ENCODE peak calls at places on chromosomes 5 and 9, in four cellular contexts. Q, E, D and K are unnamed samples. For H3K36me3, the result is how much of the 10 kb centered on the place peaks cover.

GRCh38 chr9:15469862-15470261 is 40.9 kb downstream of the PSIP1 start:
- DNase-seq in Q (no peak), E (no peak), D (no peak), K (no peak)

GRCh38 chr9:135320943-135321342 is 158.6 kb upstream of the PPP1R26 start:
- DNase-seq in Q (no peak), E (no peak), D (no peak), K (no peak)

GRCh38 chr9:92807757-92808725 is 43.4 kb upstream of the BICD2 start:
- DNase-seq in Q (no peak), E (no peak), D (no peak), K (no peak)

GRCh38 chr5:123752576-123752975 is 240.6 kb downstream of the CSNK1G3 start:
- DNase-seq in Q (no peak), E (no peak), D (peak), K (no peak)

GRCh38 chr5:80117446-80117845 is 82.3 kb downstream of the THBS4 start:
- DNase-seq in Q (no peak), E (no peak), D (no peak), K (no peak)

GRCh38 chr5:36017004-36017403 is 25.8 kb upstream of the UGT3A1 start:
- DNase-seq in Q (no peak), E (no peak), D (no peak), K (no peak)

GRCh38 chr5:172444110-172444510 is 10.2 kb downstream of the SH3PXD2B start:
- DNase-seq in Q (no peak), E (no peak), D (peak), K (no peak)

GRCh38 chr5:73764586-73764985 is 138.6 kb downstream of the ARHGEF28 start:
- DNase-seq in Q (no peak), E (no peak), D (peak), K (no peak)

GRCh38 chr5:98570010-98570409 is 203.5 kb upstream of the RGMB start:
- DNase-seq in Q (no peak), E (no peak), D (no peak), K (no peak)

DNA sequence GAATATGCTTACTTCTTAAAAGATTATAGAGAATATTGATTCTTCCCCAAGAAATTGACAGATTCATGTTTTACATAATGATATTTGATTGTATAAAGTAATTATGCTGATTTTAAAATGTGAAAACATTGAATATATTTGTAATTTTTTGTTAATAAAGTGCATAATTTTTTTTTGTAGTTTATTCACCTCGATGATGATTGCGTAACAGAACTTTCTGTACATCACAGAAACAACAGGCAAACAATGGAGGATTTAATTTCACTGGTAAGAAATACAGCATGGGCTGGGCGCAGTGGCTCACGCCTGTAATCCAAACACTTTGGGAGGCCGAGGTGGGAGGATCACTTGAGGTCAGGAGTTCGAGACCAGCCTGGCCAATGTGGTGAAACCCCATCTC is 70.1 kb downstream of the MELK start:
- DNase-seq in Q (no peak), E (no peak), D (no peak), K (no peak)
- H3K36me3 ChIP-seq in Q (under half), E (under half), D (under half), K (under half)

GRCh38 chr5:43042626-43043399 is 2.7 kb upstream of the ANXA2R start:
- DNase-seq in Q (peak), E (peak), D (peak), K (peak)
- TF ChIP-seq CTCF in Q (no peak), E (peak), D (peak), K (no peak)

DNA sequence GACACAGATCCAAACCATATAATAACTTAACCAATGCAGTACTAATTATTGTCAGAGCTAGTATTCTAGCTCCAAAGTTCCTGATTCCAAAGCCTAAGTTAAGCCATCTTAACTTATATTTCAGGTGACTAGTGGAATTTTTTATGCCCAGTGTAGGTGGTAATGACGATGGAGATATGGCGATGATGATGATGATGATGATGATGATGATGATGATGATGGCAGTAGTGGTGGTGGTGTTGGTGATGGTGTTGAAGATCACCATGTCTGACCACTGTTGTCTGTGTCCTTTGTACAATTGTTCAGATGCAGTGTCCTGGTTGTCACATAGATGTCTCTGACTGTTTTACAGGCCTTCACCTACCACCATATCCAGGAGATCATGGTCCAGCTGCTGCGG is 139.9 kb downstream of the INSYN2B start:
- DNase-seq in Q (no peak), E (no peak), D (no peak), K (no peak)
- H3K36me3 ChIP-seq in Q (under half), E (under half), D (under half), K (under half)

DNA sequence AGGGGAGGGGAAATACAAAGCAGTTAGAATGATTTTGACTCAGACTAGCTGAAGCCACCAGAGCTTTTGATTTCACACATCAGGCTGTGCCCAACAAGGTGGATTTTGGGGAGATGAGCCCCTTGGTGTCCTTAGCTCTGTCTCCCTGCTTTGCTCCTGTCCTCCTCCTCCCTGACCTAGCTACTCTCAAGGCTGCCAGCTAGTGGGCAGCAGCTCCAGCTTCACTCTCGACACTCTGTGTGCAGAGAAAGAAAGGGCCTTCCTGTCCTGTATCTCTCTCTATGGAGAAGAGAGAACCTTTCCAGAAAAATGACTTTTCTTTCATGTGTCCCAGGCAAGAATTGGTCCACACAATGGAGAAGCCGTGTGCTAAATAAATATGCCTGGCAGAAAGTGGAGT is 446.2 kb downstream of the SEMA5A start:
- DNase-seq in Q (no peak), E (no peak), D (no peak), K (no peak)
- TF ChIP-seq CTCF in Q (no peak), E (no peak), D (peak), K (no peak)

GRCh38 chr5:423233-423565 is 19.8 kb upstream of the EXOC3 start:
- DNase-seq in Q (no peak), E (no peak), D (no peak), K (peak)

GRCh38 chr5:422323-423232 is 20.4 kb upstream of the EXOC3 start:
- DNase-seq in Q (peak), E (no peak), D (no peak), K (peak)

GRCh38 chr5:421287-421880 is 21.6 kb upstream of the EXOC3 start:
- DNase-seq in Q (no peak), E (no peak), D (no peak), K (peak)

GRCh38 chr5:420632-421286 is 22.2 kb upstream of the EXOC3 start:
- DNase-seq in Q (no peak), E (no peak), D (no peak), K (peak)

DNA sequence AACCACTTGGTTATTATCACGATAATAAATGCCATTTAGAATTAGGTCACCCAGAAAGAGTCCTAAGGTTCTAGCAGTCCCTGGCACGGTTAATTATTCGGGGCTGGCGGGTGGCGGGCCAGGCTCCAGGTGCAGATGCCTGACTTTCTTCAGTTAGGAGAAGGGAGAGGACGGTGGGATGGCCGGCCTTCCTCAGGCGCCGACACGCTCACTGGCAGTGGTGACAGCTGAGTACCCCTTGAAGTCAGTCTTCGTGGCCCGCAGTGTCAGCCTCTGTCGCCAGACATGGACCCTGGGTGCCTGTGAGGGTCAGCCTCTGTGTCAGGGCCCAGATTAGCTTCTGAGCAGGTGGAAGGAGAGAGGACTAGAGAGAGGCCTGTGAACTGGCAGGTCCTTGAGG is 21.1 kb upstream of the EXOC3 start:
- DNase-seq in Q (no peak), E (no peak), D (no peak), K (peak)
- H3K36me3 ChIP-seq in Q (under half), E (under half), D (under half), K (under half)

GRCh38 chr9:8599937-8600336 is 800.4 kb upstream of the DMAC1 start:
- DNase-seq in Q (no peak), E (no peak), D (no peak), K (no peak)
- TF ChIP-seq CTCF in Q (no peak), E (no peak), D (no peak), K (no peak)

GRCh38 chr9:138077898-138078540 is 200.4 kb downstream of the CACNA1B start:
- DNase-seq in Q (no peak), E (no peak), D (no peak), K (peak)

GRCh38 chr9:138075496-138075895 is 197.9 kb downstream of the CACNA1B start:
- DNase-seq in Q (no peak), E (no peak), D (no peak), K (peak)

GRCh38 chr9:138075961-138076649 is 198.5 kb downstream of the CACNA1B start:
- DNase-seq in Q (no peak), E (no peak), D (no peak), K (peak)

GRCh38 chr9:138077126-138077525 is 199.5 kb downstream of the CACNA1B start:
- DNase-seq in Q (no peak), E (no peak), D (no peak), K (peak)

DNA sequence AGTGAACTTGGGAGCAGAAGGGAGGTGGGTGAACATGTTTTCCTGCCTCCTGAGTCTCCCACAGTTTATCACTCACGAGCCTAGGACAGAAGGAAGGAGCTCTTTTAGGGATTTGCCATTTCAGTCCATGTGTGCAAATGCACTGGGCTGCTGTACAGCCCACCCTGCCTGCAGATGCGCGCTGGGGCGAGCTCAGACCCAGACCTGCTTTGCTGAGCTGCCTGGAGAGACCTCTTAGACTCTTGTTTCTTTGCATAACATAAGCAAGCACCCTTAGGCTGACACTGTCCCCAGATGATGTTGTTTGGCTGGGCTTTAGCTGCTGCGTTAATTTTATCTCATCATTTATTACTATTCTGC is 199.0 kb downstream of the CACNA1B start:
- DNase-seq in Q (no peak), E (no peak), D (no peak), K (peak)
- H3K36me3 ChIP-seq in Q (under half), E (under half), D (under half), K (under half)